ENCODE peak calls at places on chromosomes 12 and 14, in six cellular contexts. N is H1, D is K562, W is GM12878, M is GM12891, P is HepG2. E is an unnamed sample.

GRCh38 chr12:12048714-12049113 is 22.0 kb upstream of the BCL2L14 start:
- DNase-seq in D (no peak), W (no peak), M (no peak), P (no peak), N (no peak), E (no peak)

GRCh38 chr14:77141592-77142288 is at the start of gene ZDHHC22:
- DNase-seq in N (no peak), D (no peak), M (no peak), P (no peak), W (no peak), E (no peak)

GRCh38 chr12:115375188-115375991 is 691.4 kb upstream of the TBX3 start:
- DNase-seq in D (no peak), N (no peak), P (peak; percentile 28), M (peak; percentile 29), W (peak; percentile 65), E (peak; percentile 31)

GRCh38 chr12:89504560-89505346 is 19.8 kb downstream of the GALNT4 start:
- DNase-seq in W (no peak), N (no peak), D (no peak), P (no peak), M (no peak), E (no peak)

GRCh38 chr12:122868471-122869177 is 27.3 kb downstream of the VPS37B start:
- DNase-seq in W (no peak), M (no peak), D (no peak), P (no peak), N (no peak), E (no peak)

GRCh38 chr14:60658116-60658515 is 8.8 kb upstream of the SIX1 start:
- DNase-seq in D (no peak), N (no peak), P (no peak), W (no peak), M (no peak), E (no peak)

GRCh38 chr12:129258781-129259318 is 405.6 kb downstream of the GLT1D1 start:
- DNase-seq in W (no peak), N (no peak), D (no peak), M (no peak), P (no peak), E (no peak)

GRCh38 chr12:106588771-106589170 is 6.0 kb downstream of the RFX4 start:
- DNase-seq in D (no peak), N (no peak), P (no peak), M (no peak), W (no peak), E (no peak)

GRCh38 chr14:89418452-89418851 is 1.4 kb upstream of the FOXN3 start:
- DNase-seq in D (no peak), M (no peak), N (no peak), P (no peak), W (no peak), E (no peak)

GRCh38 chr14:89415139-89415538 is 1.9 kb downstream of the FOXN3 start:
- DNase-seq in P (no peak), M (no peak), N (no peak), D (no peak), W (no peak), E (no peak)

GRCh38 chr14:89417469-89418225 is 614 bp upstream of the FOXN3 start:
- DNase-seq in M (peak; percentile 40), N (no peak), P (peak; percentile 74), W (peak; percentile 57), D (peak; percentile 17), E (peak; percentile 39)

GRCh38 chr14:89417111-89417468 is at the start of gene FOXN3:
- DNase-seq in W (no peak), P (peak; percentile 86), N (peak; percentile 60), D (peak; percentile 79), M (peak; percentile 80), E (peak; percentile 82)

GRCh38 chr14:89416002-89416995 is 734 bp downstream of the FOXN3 start:
- DNase-seq in D (peak; percentile 92), N (peak; percentile 91), P (peak; percentile 96), M (peak; percentile 96), W (peak; percentile 94), E (peak; percentile 94)
- TF ChIP-seq POLR2A in D (no peak), N (no peak), P (peak; percentile 31), M (no peak), W (peak; percentile 31), E (peak; percentile 71)

GRCh38 chr12:131609762-131610161 is 101.1 kb upstream of the SFSWAP start:
- DNase-seq in N (no peak), D (no peak), M (no peak), W (no peak), P (no peak), E (no peak)

GRCh38 chr12:131610181-131610580 is 100.7 kb upstream of the SFSWAP start:
- DNase-seq in M (no peak), D (no peak), P (no peak), N (no peak), W (no peak), E (no peak)

GRCh38 chr12:131610891-131611290 is 100.0 kb upstream of the SFSWAP start:
- DNase-seq in W (no peak), D (no peak), N (no peak), P (no peak), M (no peak), E (no peak)

GRCh38 chr12:131607658-131608447 is 103.0 kb upstream of the SFSWAP start:
- DNase-seq in P (no peak), M (no peak), N (no peak), W (peak; percentile 40), D (no peak), E (no peak)

DNA sequence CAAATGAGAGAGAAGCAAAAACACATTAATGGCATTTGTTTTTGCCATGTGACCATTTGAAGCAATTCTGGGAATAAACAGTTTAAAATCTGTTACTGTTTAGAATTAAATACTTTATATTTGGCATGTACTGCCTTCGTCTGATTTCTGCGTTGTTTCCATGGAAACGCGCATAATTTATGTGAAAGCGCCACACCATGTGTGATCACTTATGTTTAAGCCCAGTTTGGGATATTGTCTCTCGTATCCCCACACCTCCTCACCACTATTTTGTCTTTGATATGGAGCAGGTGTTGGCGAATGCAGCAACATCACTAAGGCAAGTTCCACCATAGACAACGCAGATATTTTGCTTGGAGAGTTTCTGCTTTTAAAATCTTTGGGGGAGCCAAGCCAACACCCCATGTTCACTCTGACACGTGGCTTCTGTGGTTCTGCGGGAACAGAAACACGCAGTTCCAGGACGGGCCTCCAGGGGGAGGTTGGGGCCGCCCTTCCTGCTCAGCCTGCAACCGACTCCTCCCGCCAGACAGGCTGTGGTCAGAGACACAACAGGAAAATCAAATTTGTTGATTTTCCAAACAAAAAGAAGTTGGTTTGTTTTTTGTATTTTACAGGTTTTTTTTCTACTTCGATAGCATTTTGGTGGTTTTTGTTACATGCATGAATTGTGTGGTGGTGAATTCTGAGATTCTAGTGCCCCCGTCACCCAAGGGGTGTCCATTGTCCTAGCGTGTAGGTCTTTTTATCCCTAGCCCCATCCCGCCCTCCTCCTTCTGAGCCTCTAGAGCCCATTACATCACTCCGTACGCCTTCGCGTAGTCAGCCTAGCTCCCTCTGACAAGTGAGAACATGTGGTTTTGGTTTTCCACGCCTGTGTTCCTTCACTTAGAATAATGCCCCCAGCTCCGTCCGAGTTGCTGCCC is 101.9 kb upstream of the SFSWAP start:
- DNase-seq in P (peak; percentile 21), N (peak; percentile 46), D (peak; percentile 78), M (peak; percentile 61), W (no peak), E (no peak)
- TF ChIP-seq POLR2AphosphoS5 in P (no peak), N (no peak), D (no peak), M (no peak), W (no peak), E (no peak)

DNA sequence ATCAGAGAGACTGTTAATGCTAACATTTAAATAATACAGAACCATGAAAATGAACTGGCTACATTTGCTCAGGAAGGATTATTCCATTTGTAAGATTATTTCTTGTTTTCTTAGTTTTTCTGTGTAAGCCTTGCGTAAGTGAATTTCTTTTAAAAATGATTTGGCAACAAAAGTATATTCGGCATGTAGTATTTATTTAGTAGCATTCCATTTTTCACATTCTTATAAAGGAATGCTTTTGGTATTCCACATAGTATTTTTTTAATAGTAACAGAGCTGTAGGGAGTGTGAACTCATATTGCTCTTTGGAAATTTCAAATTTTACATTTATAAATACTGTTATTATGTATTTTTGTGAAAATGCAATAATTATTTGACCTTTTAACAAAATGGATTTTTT is 1.0 kb downstream of the PTPRQ start:
- DNase-seq in W (no peak), P (no peak), M (no peak), N (no peak), D (no peak), E (no peak)
- TF ChIP-seq TAF1 in W (no peak), P (no peak), M (no peak), N (no peak), D (no peak), E (no peak)

GRCh38 chr12:75505706-75506312 is 5.6 kb downstream of the KRR1 start:
- DNase-seq in W (no peak), D (peak; percentile 12), M (no peak), N (no peak), P (peak; percentile 9), E (no peak)

GRCh38 chr12:75508159-75508558 is 3.2 kb downstream of the KRR1 start:
- DNase-seq in P (no peak), M (no peak), D (no peak), N (no peak), W (no peak), E (no peak)

GRCh38 chr12:75509621-75510020 is 1.8 kb downstream of the KRR1 start:
- DNase-seq in N (no peak), M (no peak), W (no peak), D (no peak), P (no peak), E (no peak)

DNA sequence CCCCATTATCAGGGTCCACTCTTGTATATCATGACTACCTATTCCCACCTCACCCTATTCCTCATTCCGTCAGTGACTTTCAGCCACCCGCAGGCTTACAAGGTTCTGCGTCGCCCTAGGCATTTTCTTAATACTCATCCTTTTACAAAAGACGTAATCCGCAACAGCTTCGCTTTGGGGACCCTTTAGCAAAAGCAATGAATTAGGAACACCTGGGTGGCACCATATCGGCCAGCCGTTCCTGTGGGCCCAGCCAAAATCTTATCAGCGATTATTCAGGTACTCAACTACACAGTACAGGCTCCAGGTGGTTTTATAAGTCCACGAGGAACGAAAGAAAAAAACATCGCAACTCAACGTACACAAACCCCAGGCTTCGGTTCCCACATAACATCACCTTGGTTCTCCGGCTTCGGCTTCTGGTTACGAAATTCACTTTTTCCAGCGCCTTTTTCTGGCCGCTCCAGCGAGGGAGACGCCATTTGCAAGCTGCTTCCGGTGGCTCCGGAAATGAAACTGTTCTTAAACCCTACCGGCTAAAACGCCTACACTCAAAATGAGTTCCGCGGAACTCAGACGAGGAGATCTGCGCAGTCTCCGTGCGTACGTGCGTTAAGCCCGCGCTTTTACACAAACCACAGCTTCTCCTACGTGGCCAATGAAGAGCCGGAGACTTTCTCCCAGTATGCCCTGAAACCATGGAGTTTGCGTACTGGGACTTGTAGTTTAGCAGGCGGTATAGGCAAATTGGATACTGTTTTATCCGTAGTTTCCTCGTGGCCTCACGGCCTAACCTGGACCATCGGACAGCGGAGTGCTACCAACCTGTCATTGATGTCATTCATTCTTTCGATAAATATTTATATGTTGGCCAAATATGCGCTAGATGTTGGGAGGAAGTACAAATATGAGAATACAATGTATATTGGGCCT is at the start of gene KRR1:
- DNase-seq in N (peak; percentile 94), M (no peak), W (peak; percentile 89), P (peak; percentile 98), D (peak; percentile 97), E (peak; percentile 19)
- TF ChIP-seq POLR2A in N (no peak), M (peak; percentile 78), W (peak; percentile 77), P (peak; percentile 46), D (peak; percentile 91), E (peak; percentile 85)

GRCh38 chr12:104358353-104359003 is 54.9 kb downstream of the EID3 start:
- DNase-seq in M (peak; percentile 46), N (no peak), P (peak; percentile 41), D (peak; percentile 78), W (peak; percentile 44), E (peak; percentile 55)
- TF ChIP-seq POLR2AphosphoS5 in M (no peak), N (no peak), P (no peak), D (no peak), W (no peak), E (no peak)

E was measured in GM12892.